ENCODE peak calls at places on chromosomes 13 and 19, in eight cellular contexts. One of them, this sample, is unnamed.

GRCh38 chr19:11295180-11295579 is 780 bp upstream of the TSPAN16 start:
- DNase-seq in heart left ventricle: no peak
- DNase-seq in lower leg skin: no peak
- DNase-seq in tibial nerve: no peak
- DNase-seq in A549: no peak
- DNase-seq in colonic mucosa: no peak
- DNase-seq in pancreas: no peak
- DNase-seq in psoas muscle: no peak
- DNase-seq in this sample: no peak

GRCh38 chr19:30229524-30230174 is 142.5 kb upstream of the ZNF536 start:
- DNase-seq in heart left ventricle: no peak
- DNase-seq in lower leg skin: no peak
- DNase-seq in tibial nerve: no peak
- DNase-seq in A549: no peak
- DNase-seq in colonic mucosa: no peak
- DNase-seq in pancreas: no peak
- DNase-seq in psoas muscle: no peak
- DNase-seq in this sample: no peak

GRCh38 chr19:7500811-7501450 is 12.1 kb upstream of the PEX11G start:
- DNase-seq in heart left ventricle: peak
- DNase-seq in lower leg skin: no peak
- DNase-seq in tibial nerve: no peak
- DNase-seq in A549: peak
- DNase-seq in colonic mucosa: peak
- DNase-seq in pancreas: peak
- DNase-seq in psoas muscle: no peak
- DNase-seq in this sample: peak

GRCh38 chr13:47000166-47000565 is 103.3 kb upstream of the HTR2A start:
- DNase-seq in heart left ventricle: no peak
- DNase-seq in lower leg skin: no peak
- DNase-seq in tibial nerve: no peak
- DNase-seq in A549: no peak
- DNase-seq in colonic mucosa: no peak
- DNase-seq in pancreas: no peak
- DNase-seq in psoas muscle: no peak
- DNase-seq in this sample: no peak

GRCh38 chr13:50309872-50310594 is 294.8 kb downstream of the KCNRG start:
- DNase-seq in heart left ventricle: no peak
- DNase-seq in lower leg skin: no peak
- DNase-seq in tibial nerve: no peak
- DNase-seq in A549: no peak
- DNase-seq in colonic mucosa: no peak
- DNase-seq in pancreas: no peak
- DNase-seq in psoas muscle: no peak
- DNase-seq in this sample: no peak

GRCh38 chr19:14418743-14419037 is 451 bp downstream of the DDX39A start:
- DNase-seq in heart left ventricle: no peak
- DNase-seq in lower leg skin: no peak
- DNase-seq in tibial nerve: no peak
- DNase-seq in A549: no peak
- DNase-seq in colonic mucosa: no peak
- DNase-seq in pancreas: no peak
- DNase-seq in psoas muscle: no peak
- DNase-seq in this sample: no peak

GRCh38 chr13:40777166-40777956 is 6.4 kb upstream of the MRPS31 start:
- DNase-seq in heart left ventricle: no peak
- DNase-seq in lower leg skin: no peak
- DNase-seq in tibial nerve: no peak
- DNase-seq in A549: peak
- DNase-seq in colonic mucosa: peak
- DNase-seq in pancreas: peak
- DNase-seq in psoas muscle: no peak
- DNase-seq in this sample: no peak

GRCh38 chr19:10288662-10289166 is 1.0 kb upstream of the ICAM5 start:
- DNase-seq in heart left ventricle: no peak
- DNase-seq in lower leg skin: no peak
- DNase-seq in tibial nerve: no peak
- DNase-seq in A549: peak
- DNase-seq in colonic mucosa: peak
- DNase-seq in pancreas: no peak
- DNase-seq in psoas muscle: no peak
- DNase-seq in this sample: peak

GRCh38 chr13:99812611-99813010 is 159.0 kb downstream of the ZIC5 start:
- DNase-seq in heart left ventricle: no peak
- DNase-seq in lower leg skin: no peak
- DNase-seq in tibial nerve: no peak
- DNase-seq in A549: peak
- DNase-seq in colonic mucosa: no peak
- DNase-seq in pancreas: peak
- DNase-seq in psoas muscle: no peak
- DNase-seq in this sample: no peak

GRCh38 chr13:49060698-49061387 is 85.1 kb downstream of the FNDC3A start:
- DNase-seq in heart left ventricle: no peak
- DNase-seq in lower leg skin: no peak
- DNase-seq in tibial nerve: no peak
- DNase-seq in A549: no peak
- DNase-seq in colonic mucosa: no peak
- DNase-seq in pancreas: no peak
- DNase-seq in psoas muscle: no peak
- DNase-seq in this sample: no peak

GRCh38 chr13:103009061-103009840 is 57.0 kb downstream of the SLC10A2 start:
- DNase-seq in heart left ventricle: no peak
- DNase-seq in lower leg skin: no peak
- DNase-seq in tibial nerve: no peak
- DNase-seq in A549: no peak
- DNase-seq in colonic mucosa: no peak
- DNase-seq in pancreas: no peak
- DNase-seq in psoas muscle: no peak
- DNase-seq in this sample: no peak

GRCh38 chr13:95360464-95361097 is 59.3 kb upstream of the ABCC4 start:
- DNase-seq in heart left ventricle: no peak
- DNase-seq in lower leg skin: no peak
- DNase-seq in tibial nerve: no peak
- DNase-seq in A549: no peak
- DNase-seq in colonic mucosa: no peak
- DNase-seq in pancreas: no peak
- DNase-seq in psoas muscle: no peak
- DNase-seq in this sample: no peak

GRCh38 chr13:74191036-74191809 is 57.0 kb upstream of the KLF12 start:
- DNase-seq in heart left ventricle: no peak
- DNase-seq in lower leg skin: no peak
- DNase-seq in tibial nerve: no peak
- DNase-seq in A549: no peak
- DNase-seq in colonic mucosa: no peak
- DNase-seq in pancreas: no peak
- DNase-seq in psoas muscle: no peak
- DNase-seq in this sample: no peak

GRCh38 chr13:110711778-110712070 is 1.8 kb upstream of the ING1 start:
- DNase-seq in heart left ventricle: no peak
- DNase-seq in lower leg skin: no peak
- DNase-seq in tibial nerve: no peak
- DNase-seq in A549: no peak
- DNase-seq in colonic mucosa: peak
- DNase-seq in pancreas: no peak
- DNase-seq in psoas muscle: no peak
- DNase-seq in this sample: no peak

GRCh38 chr19:18513868-18514267 is 8.0 kb downstream of the ELL start:
- DNase-seq in heart left ventricle: no peak
- DNase-seq in lower leg skin: peak
- DNase-seq in tibial nerve: no peak
- DNase-seq in A549: no peak
- DNase-seq in colonic mucosa: no peak
- DNase-seq in pancreas: no peak
- DNase-seq in psoas muscle: no peak
- DNase-seq in this sample: no peak

GRCh38 chr13:80214521-80214941 is 126.4 kb downstream of the SPRY2 start:
- DNase-seq in heart left ventricle: no peak
- DNase-seq in lower leg skin: no peak
- DNase-seq in tibial nerve: no peak
- DNase-seq in A549: peak
- DNase-seq in colonic mucosa: no peak
- DNase-seq in pancreas: no peak
- DNase-seq in psoas muscle: no peak
- DNase-seq in this sample: no peak

GRCh38 chr19:907183-907853 is 5.7 kb downstream of the R3HDM4 start:
- DNase-seq in heart left ventricle: no peak
- DNase-seq in lower leg skin: no peak
- DNase-seq in tibial nerve: no peak
- DNase-seq in A549: no peak
- DNase-seq in colonic mucosa: no peak
- DNase-seq in pancreas: no peak
- DNase-seq in psoas muscle: peak
- DNase-seq in this sample: no peak

GRCh38 chr13:90445179-90445578 is 902.3 kb upstream of the MIR17HG start:
- DNase-seq in heart left ventricle: no peak
- DNase-seq in lower leg skin: peak
- DNase-seq in tibial nerve: no peak
- DNase-seq in A549: peak
- DNase-seq in colonic mucosa: no peak
- DNase-seq in pancreas: no peak
- DNase-seq in psoas muscle: no peak
- DNase-seq in this sample: no peak

GRCh38 chr19:4636151-4636717 is 3.1 kb upstream of the TNFAIP8L1 start:
- DNase-seq in heart left ventricle: peak
- DNase-seq in lower leg skin: no peak
- DNase-seq in tibial nerve: peak
- DNase-seq in A549: peak
- DNase-seq in colonic mucosa: peak
- DNase-seq in pancreas: peak
- DNase-seq in psoas muscle: peak
- DNase-seq in this sample: peak

GRCh38 chr13:53749306-53749705 is 720.7 kb downstream of the OLFM4 start:
- DNase-seq in heart left ventricle: no peak
- DNase-seq in lower leg skin: no peak
- DNase-seq in tibial nerve: no peak
- DNase-seq in A549: no peak
- DNase-seq in colonic mucosa: no peak
- DNase-seq in pancreas: no peak
- DNase-seq in psoas muscle: no peak
- DNase-seq in this sample: no peak

GRCh38 chr13:53743906-53744305 is 715.3 kb downstream of the OLFM4 start:
- DNase-seq in heart left ventricle: no peak
- DNase-seq in lower leg skin: no peak
- DNase-seq in tibial nerve: no peak
- DNase-seq in A549: peak
- DNase-seq in colonic mucosa: no peak
- DNase-seq in pancreas: no peak
- DNase-seq in psoas muscle: no peak
- DNase-seq in this sample: no peak
- TF ChIP-seq CTCF in heart left ventricle: no peak
- TF ChIP-seq CTCF in lower leg skin: no peak
- TF ChIP-seq CTCF in tibial nerve: no peak
- TF ChIP-seq CTCF in A549: no peak
- TF ChIP-seq CTCF in colonic mucosa: no peak
- TF ChIP-seq CTCF in pancreas: no peak
- TF ChIP-seq CTCF in psoas muscle: no peak
- TF ChIP-seq CTCF in this sample: no peak

DNA sequence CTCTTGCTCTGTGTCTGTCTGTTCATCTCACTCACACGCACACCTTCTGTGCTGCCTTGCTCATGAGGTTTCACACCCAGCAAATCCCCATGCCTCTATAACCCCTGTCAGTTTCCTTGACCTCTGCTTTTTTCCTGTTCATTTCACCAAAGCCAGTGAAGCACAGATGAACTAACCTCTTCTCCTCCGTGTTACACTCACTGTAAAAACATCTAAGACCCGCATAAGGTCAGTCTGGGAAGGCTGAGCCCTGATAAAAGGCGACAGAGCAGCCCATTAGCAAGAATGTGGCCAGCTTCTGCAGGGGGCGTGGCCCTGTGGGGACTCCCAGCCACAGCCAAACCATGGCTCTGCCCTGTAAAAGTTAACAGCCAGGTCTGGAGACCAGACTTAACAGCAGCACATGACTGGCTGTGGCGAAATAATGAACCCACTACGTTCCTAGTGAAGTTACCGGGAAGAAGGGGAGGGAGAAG is 42.8 kb upstream of the NPAS1 start:
- DNase-seq in heart left ventricle: no peak
- DNase-seq in lower leg skin: no peak
- DNase-seq in tibial nerve: no peak
- DNase-seq in A549: no peak
- DNase-seq in colonic mucosa: no peak
- DNase-seq in pancreas: no peak
- DNase-seq in psoas muscle: peak
- DNase-seq in this sample: no peak
- TF ChIP-seq CTCF in heart left ventricle: no peak
- TF ChIP-seq CTCF in lower leg skin: no peak
- TF ChIP-seq CTCF in tibial nerve: no peak
- TF ChIP-seq CTCF in A549: no peak
- TF ChIP-seq CTCF in colonic mucosa: no peak
- TF ChIP-seq CTCF in pancreas: no peak
- TF ChIP-seq CTCF in psoas muscle: no peak
- TF ChIP-seq CTCF in this sample: no peak

GRCh38 chr19:33247441-33247819 is 21.8 kb upstream of the SLC7A10 start:
- DNase-seq in heart left ventricle: peak
- DNase-seq in lower leg skin: no peak
- DNase-seq in tibial nerve: no peak
- DNase-seq in A549: no peak
- DNase-seq in colonic mucosa: no peak
- DNase-seq in pancreas: no peak
- DNase-seq in psoas muscle: peak
- DNase-seq in this sample: no peak

GRCh38 chr19:33248553-33248953 is 22.9 kb upstream of the SLC7A10 start:
- DNase-seq in heart left ventricle: peak
- DNase-seq in lower leg skin: no peak
- DNase-seq in tibial nerve: no peak
- DNase-seq in A549: no peak
- DNase-seq in colonic mucosa: no peak
- DNase-seq in pancreas: no peak
- DNase-seq in psoas muscle: peak
- DNase-seq in this sample: no peak

GRCh38 chr19:33246729-33247440 is 21.2 kb upstream of the SLC7A10 start:
- DNase-seq in heart left ventricle: peak
- DNase-seq in lower leg skin: no peak
- DNase-seq in tibial nerve: no peak
- DNase-seq in A549: no peak
- DNase-seq in colonic mucosa: no peak
- DNase-seq in pancreas: no peak
- DNase-seq in psoas muscle: peak
- DNase-seq in this sample: no peak

GRCh38 chr19:33248104-33248503 is 22.5 kb upstream of the SLC7A10 start:
- DNase-seq in heart left ventricle: peak
- DNase-seq in lower leg skin: no peak
- DNase-seq in tibial nerve: no peak
- DNase-seq in A549: no peak
- DNase-seq in colonic mucosa: no peak
- DNase-seq in pancreas: no peak
- DNase-seq in psoas muscle: peak
- DNase-seq in this sample: no peak

GRCh38 chr19:33245948-33246728 is 20.5 kb upstream of the SLC7A10 start:
- DNase-seq in heart left ventricle: peak
- DNase-seq in lower leg skin: no peak
- DNase-seq in tibial nerve: no peak
- DNase-seq in A549: no peak
- DNase-seq in colonic mucosa: no peak
- DNase-seq in pancreas: no peak
- DNase-seq in psoas muscle: peak
- DNase-seq in this sample: no peak
- TF ChIP-seq CTCF in heart left ventricle: no peak
- TF ChIP-seq CTCF in lower leg skin: no peak
- TF ChIP-seq CTCF in tibial nerve: no peak
- TF ChIP-seq CTCF in A549: peak
- TF ChIP-seq CTCF in colonic mucosa: peak
- TF ChIP-seq CTCF in pancreas: peak
- TF ChIP-seq CTCF in psoas muscle: peak
- TF ChIP-seq CTCF in this sample: peak

GRCh38 chr19:38149597-38149996 is 74.4 kb downstream of the DPF1 start:
- DNase-seq in heart left ventricle: no peak
- DNase-seq in lower leg skin: no peak
- DNase-seq in tibial nerve: no peak
- DNase-seq in A549: no peak
- DNase-seq in colonic mucosa: no peak
- DNase-seq in pancreas: no peak
- DNase-seq in psoas muscle: no peak
- DNase-seq in this sample: no peak
- TF ChIP-seq CTCF in heart left ventricle: no peak
- TF ChIP-seq CTCF in lower leg skin: no peak
- TF ChIP-seq CTCF in tibial nerve: no peak
- TF ChIP-seq CTCF in A549: no peak
- TF ChIP-seq CTCF in colonic mucosa: no peak
- TF ChIP-seq CTCF in pancreas: no peak
- TF ChIP-seq CTCF in psoas muscle: no peak
- TF ChIP-seq CTCF in this sample: no peak